ENCODE peak calls at places on chromosomes 3 and 15, in six cellular contexts. L, U, O, Z, A and V are unnamed samples.

GRCh38 chr3:32110233-32110760 is 3.9 kb downstream of the GPD1L start:
- DNase-seq in L (no peak), Z (no peak), A (no peak), U (peak; percentile 32), O (no peak), V (no peak)

GRCh38 chr3:31197941-31198340 is 303.5 kb upstream of the GADL1 start:
- DNase-seq in A (no peak), Z (no peak), L (no peak), O (no peak), U (no peak), V (no peak)

GRCh38 chr3:95815828-95816227 is 998.6 kb upstream of the EPHA6 start:
- DNase-seq in A (no peak), L (no peak), U (no peak), O (no peak), Z (no peak), V (no peak)

GRCh38 chr3:31610700-31611275 is 78.1 kb downstream of the STT3B start:
- DNase-seq in U (peak; percentile 13), A (no peak), L (no peak), Z (no peak), O (no peak), V (peak; percentile 44)

GRCh38 chr3:122357828-122358617 is 25.0 kb downstream of the MIX23 start:
- DNase-seq in A (no peak), L (no peak), U (no peak), Z (no peak), O (no peak), V (no peak)

GRCh38 chr15:88900309-88900981 is 5.1 kb upstream of the HAPLN3 start:
- DNase-seq in A (no peak), O (no peak), L (no peak), U (no peak), Z (no peak), V (no peak)

GRCh38 chr15:60528530-60528929 is 49.6 kb upstream of the ICE2 start:
- DNase-seq in Z (no peak), O (no peak), L (no peak), A (no peak), U (no peak), V (no peak)

GRCh38 chr3:184738982-184739381 is 27.1 kb upstream of the MAGEF1 start:
- DNase-seq in O (no peak), L (no peak), Z (peak; percentile 54), A (no peak), U (no peak), V (no peak)

GRCh38 chr3:172749201-172749965 is 1.1 kb upstream of the ECT2 start:
- DNase-seq in O (no peak), L (no peak), U (peak; percentile 14), A (no peak), Z (peak; percentile 74), V (no peak)

GRCh38 chr3:194632211-194632982 is 822 bp downstream of the TMEM44 start:
- DNase-seq in L (peak; percentile 56), A (no peak), Z (peak; percentile 58), U (no peak), O (no peak), V (no peak)

GRCh38 chr3:47578119-47578630 is 490 bp downstream of the CSPG5 start:
- DNase-seq in A (no peak), O (peak; percentile 77), U (no peak), Z (peak; percentile 70), L (peak; percentile 54), V (no peak)

GRCh38 chr15:57133127-57133968 is 214.9 kb downstream of the TCF12 start:
- DNase-seq in A (no peak), Z (no peak), L (no peak), O (no peak), U (no peak), V (no peak)

GRCh38 chr3:195762611-195763247 is 42.0 kb downstream of the MUC20 start:
- DNase-seq in U (no peak), Z (no peak), A (no peak), L (no peak), O (no peak), V (no peak)

GRCh38 chr3:194301730-194302129 is 49.4 kb downstream of the CPN2 start:
- DNase-seq in O (peak; percentile 22), U (no peak), Z (no peak), L (no peak), A (no peak), V (no peak)

GRCh38 chr3:111472556-111472955 is 69.4 kb upstream of the CD96 start:
- DNase-seq in A (no peak), O (no peak), Z (no peak), L (no peak), U (no peak), V (no peak)

GRCh38 chr3:184639351-184639750 is 72.5 kb downstream of the MAGEF1 start:
- DNase-seq in L (no peak), U (no peak), A (no peak), Z (no peak), O (no peak), V (no peak)

GRCh38 chr3:127215714-127216414 is 22.9 kb downstream of the PRR23E start:
- DNase-seq in Z (no peak), O (no peak), U (no peak), A (no peak), L (no peak), V (no peak)

GRCh38 chr15:90664650-90665287 is 52.4 kb upstream of the BLM start:
- DNase-seq in L (peak; percentile 58), U (no peak), Z (no peak), A (no peak), O (peak; percentile 79), V (peak; percentile 50)

GRCh38 chr3:189186093-189186492 is 14.3 kb downstream of the TPRG1 start:
- DNase-seq in L (no peak), A (no peak), U (no peak), O (no peak), Z (peak; percentile 68), V (peak; percentile 24)

GRCh38 chr15:60299452-60300047 is 98.2 kb downstream of the ANXA2 start:
- DNase-seq in U (peak; percentile 49), Z (no peak), A (peak; percentile 72), L (peak; percentile 27), O (no peak), V (no peak)

GRCh38 chr15:77670558-77671148 is 37.9 kb upstream of the LINGO1 start:
- DNase-seq in Z (no peak), U (no peak), O (no peak), L (no peak), A (no peak), V (no peak)

GRCh38 chr3:104437131-104437750 is 929.5 kb upstream of the ALCAM start:
- DNase-seq in U (no peak), L (no peak), Z (no peak), O (no peak), A (no peak), V (no peak)

GRCh38 chr3:151434151-151434890 is 26.5 kb downstream of the IGSF10 start:
- DNase-seq in L (no peak), Z (no peak), O (no peak), A (no peak), U (no peak), V (no peak)

DNA sequence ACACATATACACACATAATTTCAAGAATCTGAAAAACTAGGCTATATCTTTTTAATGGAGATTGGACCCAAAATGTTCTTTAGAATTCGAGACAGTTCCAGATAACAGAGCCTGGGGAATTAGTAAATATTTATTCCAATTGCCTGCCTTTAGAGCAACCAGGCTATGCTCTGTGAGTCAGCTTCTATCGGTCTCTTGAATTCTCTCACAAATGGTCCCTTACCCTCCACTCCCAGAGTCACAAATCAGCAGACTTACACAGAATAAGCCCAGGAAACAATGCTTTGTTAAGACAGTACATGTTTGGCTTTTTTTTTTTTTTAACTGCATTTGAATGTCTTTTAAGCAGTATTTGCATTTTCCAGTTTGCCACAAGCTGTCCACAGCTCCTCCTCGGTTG is 460.7 kb upstream of the CBLB start:
- DNase-seq in L (no peak), U (no peak), Z (no peak), O (no peak), A (no peak), V (no peak)
- H3K4me1 ChIP-seq in L (no peaks in the 10 kb centered on the region), U (no peaks in the 10 kb centered on the region), Z (no peaks in the 10 kb centered on the region), O (no peaks in the 10 kb centered on the region), A (no peaks in the 10 kb centered on the region), V (no peaks in the 10 kb centered on the region)

GRCh38 chr15:41024880-41025279 is 71.6 kb downstream of the CHAC1 start:
- DNase-seq in Z (no peak), A (no peak), O (no peak), L (no peak), U (no peak), V (no peak)

GRCh38 chr15:41020829-41021228 is 67.6 kb downstream of the CHAC1 start:
- DNase-seq in O (no peak), Z (no peak), A (no peak), L (no peak), U (no peak), V (no peak)

GRCh38 chr15:41025393-41025792 is 72.1 kb downstream of the CHAC1 start:
- DNase-seq in U (no peak), Z (no peak), L (no peak), A (no peak), O (no peak), V (no peak)

GRCh38 chr15:41022487-41023090 is 69.3 kb downstream of the CHAC1 start:
- DNase-seq in O (no peak), Z (peak; percentile 70), L (peak; percentile 34), U (no peak), A (no peak), V (no peak)

DNA sequence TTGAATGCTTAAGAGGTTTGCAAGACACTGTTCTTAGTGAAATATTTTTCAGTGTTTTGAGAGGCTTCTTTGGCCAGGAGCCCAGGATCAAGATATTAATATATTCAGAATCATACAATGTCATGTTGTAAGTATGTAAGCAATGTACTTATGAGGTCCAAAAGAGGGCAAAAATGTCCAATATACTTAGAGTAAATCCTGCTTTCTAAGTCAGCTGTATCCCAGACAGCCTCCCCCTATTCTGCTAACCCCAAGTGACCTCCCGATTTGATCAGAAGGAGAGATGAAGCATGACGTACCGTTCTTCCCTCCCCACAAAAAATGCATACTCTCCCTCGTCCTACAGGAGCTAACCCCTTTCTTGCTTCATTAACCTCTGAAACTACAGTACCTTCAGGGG is 70.9 kb downstream of the CHAC1 start:
- DNase-seq in L (no peak), O (no peak), U (no peak), A (no peak), Z (peak; percentile 68), V (no peak)
- H3K4me1 ChIP-seq in L (peaks cover 3% of the 10 kb centered on the region), O (peaks cover 30% of the 10 kb centered on the region), U (peaks cover 2% of the 10 kb centered on the region), A (peaks cover 8% of the 10 kb centered on the region), Z (peaks cover 26% of the 10 kb centered on the region), V (no peaks in the 10 kb centered on the region)

GRCh38 chr15:52673734-52674133 is 5.5 kb downstream of the ATOSA start:
- DNase-seq in O (no peak), Z (no peak), L (no peak), U (no peak), A (no peak), V (no peak)
- H3K4me1 ChIP-seq in O (peaks cover 36% of the 10 kb centered on the region), Z (peaks cover 18% of the 10 kb centered on the region), L (no peaks in the 10 kb centered on the region), U (no peaks in the 10 kb centered on the region), A (peaks cover 33% of the 10 kb centered on the region), V (peaks cover 8% of the 10 kb centered on the region)

GRCh38 chr3:157154563-157155333 is 5.2 kb downstream of the CCNL1 start:
- DNase-seq in L (no peak), O (no peak), Z (no peak), U (no peak), A (no peak), V (no peak)

GRCh38 chr3:157151627-157152026 is 8.3 kb downstream of the CCNL1 start:
- DNase-seq in Z (no peak), L (no peak), U (no peak), A (no peak), O (no peak), V (no peak)

GRCh38 chr3:157152930-157153329 is 7.0 kb downstream of the CCNL1 start:
- DNase-seq in U (no peak), A (no peak), Z (no peak), L (no peak), O (no peak), V (no peak)

GRCh38 chr3:157151151-157151550 is 8.8 kb downstream of the CCNL1 start:
- DNase-seq in Z (no peak), O (no peak), L (no peak), A (no peak), U (no peak), V (no peak)

GRCh38 chr3:157152438-157152837 is 7.5 kb downstream of the CCNL1 start:
- DNase-seq in A (no peak), L (no peak), U (no peak), O (no peak), Z (no peak), V (no peak)
- H3K4me1 ChIP-seq in A (peaks cover 41% of the 10 kb centered on the region), L (no peaks in the 10 kb centered on the region), U (peaks cover 11% of the 10 kb centered on the region), O (peaks cover 43% of the 10 kb centered on the region), Z (peaks cover 35% of the 10 kb centered on the region), V (peaks cover 40% of the 10 kb centered on the region)